ENCODE peak calls at places on chromosomes 16 and 17, in ten cellular contexts. One of them, this sample, is unnamed. For H3K36me3, the result is how much of the 10 kb centered on the place peaks cover.

GRCh38 chr17:34750004-34750403 is 170.6 kb downstream of the TMEM132E start:
- DNase-seq in spleen: no peak
- DNase-seq in body of pancreas: no peak
- DNase-seq in CD8-positive, alpha-beta T cell: no peak
- DNase-seq in neural progenitor cell: no peak
- DNase-seq in endodermal cell: no peak
- DNase-seq in left lung: no peak
- DNase-seq in small intestine: peak
- DNase-seq in thoracic aorta: no peak
- DNase-seq in prostate gland: no peak
- DNase-seq in this sample: no peak

GRCh38 chr17:78583091-78583490 is 5.9 kb upstream of the DNAH17 start:
- DNase-seq in CD8-positive, alpha-beta T cell: no peak
- DNase-seq in spleen: peak
- DNase-seq in thoracic aorta: no peak
- DNase-seq in small intestine: peak
- DNase-seq in prostate gland: no peak
- DNase-seq in endodermal cell: peak
- DNase-seq in left lung: no peak
- DNase-seq in neural progenitor cell: peak
- DNase-seq in body of pancreas: no peak
- DNase-seq in this sample: no peak

GRCh38 chr16:85398050-85398451 is 215.1 kb upstream of the GSE1 start:
- DNase-seq in body of pancreas: peak
- DNase-seq in spleen: peak
- DNase-seq in left lung: peak
- DNase-seq in small intestine: no peak
- DNase-seq in thoracic aorta: no peak
- DNase-seq in prostate gland: no peak
- DNase-seq in endodermal cell: no peak
- DNase-seq in CD8-positive, alpha-beta T cell: no peak
- DNase-seq in neural progenitor cell: no peak
- DNase-seq in this sample: no peak

GRCh38 chr17:76529643-76530488 is 7.6 kb downstream of the CYGB start:
- DNase-seq in endodermal cell: peak
- DNase-seq in CD8-positive, alpha-beta T cell: no peak
- DNase-seq in spleen: peak
- DNase-seq in left lung: peak
- DNase-seq in thoracic aorta: peak
- DNase-seq in prostate gland: no peak
- DNase-seq in neural progenitor cell: peak
- DNase-seq in body of pancreas: peak
- DNase-seq in small intestine: no peak
- DNase-seq in this sample: no peak

GRCh38 chr17:82750241-82750905 is 1.5 kb upstream of the TBCD start:
- DNase-seq in prostate gland: no peak
- DNase-seq in spleen: no peak
- DNase-seq in CD8-positive, alpha-beta T cell: no peak
- DNase-seq in neural progenitor cell: peak
- DNase-seq in body of pancreas: no peak
- DNase-seq in small intestine: no peak
- DNase-seq in left lung: no peak
- DNase-seq in endodermal cell: peak
- DNase-seq in thoracic aorta: no peak
- DNase-seq in this sample: peak

GRCh38 chr17:57906910-57907309 is 48.3 kb downstream of the CUEDC1 start:
- DNase-seq in body of pancreas: no peak
- DNase-seq in CD8-positive, alpha-beta T cell: no peak
- DNase-seq in neural progenitor cell: peak
- DNase-seq in endodermal cell: peak
- DNase-seq in small intestine: no peak
- DNase-seq in left lung: no peak
- DNase-seq in spleen: no peak
- DNase-seq in thoracic aorta: no peak
- DNase-seq in prostate gland: no peak
- DNase-seq in this sample: no peak

GRCh38 chr17:77892469-77893143 is 65.9 kb upstream of the TNRC6C start:
- DNase-seq in endodermal cell: peak
- DNase-seq in thoracic aorta: no peak
- DNase-seq in neural progenitor cell: peak
- DNase-seq in prostate gland: no peak
- DNase-seq in left lung: no peak
- DNase-seq in small intestine: no peak
- DNase-seq in CD8-positive, alpha-beta T cell: no peak
- DNase-seq in body of pancreas: no peak
- DNase-seq in spleen: peak
- DNase-seq in this sample: no peak

GRCh38 chr17:31310260-31310659 is 3.6 kb downstream of the EVI2B start:
- DNase-seq in body of pancreas: no peak
- DNase-seq in left lung: no peak
- DNase-seq in endodermal cell: no peak
- DNase-seq in small intestine: no peak
- DNase-seq in spleen: no peak
- DNase-seq in CD8-positive, alpha-beta T cell: peak
- DNase-seq in thoracic aorta: no peak
- DNase-seq in prostate gland: no peak
- DNase-seq in neural progenitor cell: no peak
- DNase-seq in this sample: peak

GRCh38 chr16:84992700-84993075 is 18.6 kb downstream of the ZDHHC7 start:
- DNase-seq in prostate gland: no peak
- DNase-seq in neural progenitor cell: no peak
- DNase-seq in body of pancreas: no peak
- DNase-seq in spleen: no peak
- DNase-seq in small intestine: no peak
- DNase-seq in left lung: no peak
- DNase-seq in CD8-positive, alpha-beta T cell: no peak
- DNase-seq in thoracic aorta: no peak
- DNase-seq in endodermal cell: no peak
- DNase-seq in this sample: no peak

DNA sequence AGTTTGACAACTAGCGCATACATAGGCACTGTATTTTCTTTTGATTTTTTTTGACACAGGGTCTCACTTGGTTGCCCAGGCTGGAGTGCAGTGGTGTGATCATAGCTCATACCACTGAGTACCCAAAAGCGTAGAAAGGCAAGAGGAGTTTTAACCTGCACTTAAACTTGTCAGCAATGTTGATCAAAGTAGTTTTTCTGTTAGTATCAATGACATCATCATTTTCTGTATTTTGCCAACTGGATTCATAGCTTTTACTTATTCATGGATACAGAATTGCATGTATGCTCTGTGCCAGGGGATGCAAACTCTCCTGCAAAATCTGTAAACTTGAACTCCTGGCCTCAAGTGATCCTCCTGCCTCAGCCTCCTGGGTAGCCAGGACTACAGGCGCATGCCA is 55.9 kb upstream of the ATP2A3 start:
- DNase-seq in spleen: no peak
- DNase-seq in prostate gland: no peak
- DNase-seq in thoracic aorta: no peak
- DNase-seq in small intestine: no peak
- DNase-seq in body of pancreas: no peak
- DNase-seq in endodermal cell: no peak
- DNase-seq in left lung: no peak
- DNase-seq in neural progenitor cell: no peak
- DNase-seq in CD8-positive, alpha-beta T cell: no peak
- DNase-seq in this sample: no peak
- H3K36me3 ChIP-seq in spleen: half or more
- H3K36me3 ChIP-seq in prostate gland: under half
- H3K36me3 ChIP-seq in thoracic aorta: half or more
- H3K36me3 ChIP-seq in small intestine: under half
- H3K36me3 ChIP-seq in body of pancreas: under half
- H3K36me3 ChIP-seq in endodermal cell: half or more
- H3K36me3 ChIP-seq in left lung: under half
- H3K36me3 ChIP-seq in neural progenitor cell: under half
- H3K36me3 ChIP-seq in CD8-positive, alpha-beta T cell: half or more
- H3K36me3 ChIP-seq in this sample: half or more

GRCh38 chr16:67539271-67539670 is 10.6 kb downstream of the RIPOR1 start:
- DNase-seq in body of pancreas: no peak
- DNase-seq in left lung: no peak
- DNase-seq in CD8-positive, alpha-beta T cell: no peak
- DNase-seq in small intestine: no peak
- DNase-seq in endodermal cell: no peak
- DNase-seq in thoracic aorta: no peak
- DNase-seq in spleen: no peak
- DNase-seq in neural progenitor cell: no peak
- DNase-seq in prostate gland: no peak
- DNase-seq in this sample: no peak

GRCh38 chr16:67541391-67542263 is 13.0 kb downstream of the RIPOR1 start:
- DNase-seq in spleen: no peak
- DNase-seq in body of pancreas: peak
- DNase-seq in endodermal cell: no peak
- DNase-seq in neural progenitor cell: no peak
- DNase-seq in small intestine: no peak
- DNase-seq in CD8-positive, alpha-beta T cell: no peak
- DNase-seq in prostate gland: no peak
- DNase-seq in left lung: no peak
- DNase-seq in thoracic aorta: no peak
- DNase-seq in this sample: no peak

GRCh38 chr16:67538666-67539101 is 10.1 kb downstream of the RIPOR1 start:
- DNase-seq in endodermal cell: peak
- DNase-seq in CD8-positive, alpha-beta T cell: no peak
- DNase-seq in left lung: no peak
- DNase-seq in spleen: no peak
- DNase-seq in body of pancreas: no peak
- DNase-seq in prostate gland: no peak
- DNase-seq in small intestine: peak
- DNase-seq in thoracic aorta: no peak
- DNase-seq in neural progenitor cell: peak
- DNase-seq in this sample: no peak

GRCh38 chr16:67540756-67541155 is 12.1 kb downstream of the RIPOR1 start:
- DNase-seq in left lung: no peak
- DNase-seq in body of pancreas: no peak
- DNase-seq in prostate gland: no peak
- DNase-seq in CD8-positive, alpha-beta T cell: no peak
- DNase-seq in endodermal cell: no peak
- DNase-seq in small intestine: no peak
- DNase-seq in thoracic aorta: no peak
- DNase-seq in neural progenitor cell: no peak
- DNase-seq in spleen: no peak
- DNase-seq in this sample: no peak

GRCh38 chr16:67539691-67540635 is 11.3 kb downstream of the RIPOR1 start:
- DNase-seq in prostate gland: no peak
- DNase-seq in endodermal cell: no peak
- DNase-seq in small intestine: no peak
- DNase-seq in left lung: no peak
- DNase-seq in spleen: no peak
- DNase-seq in CD8-positive, alpha-beta T cell: no peak
- DNase-seq in body of pancreas: no peak
- DNase-seq in neural progenitor cell: no peak
- DNase-seq in thoracic aorta: no peak
- DNase-seq in this sample: no peak
- H3K36me3 ChIP-seq in prostate gland: under half
- H3K36me3 ChIP-seq in endodermal cell: under half
- H3K36me3 ChIP-seq in small intestine: under half
- H3K36me3 ChIP-seq in left lung: under half
- H3K36me3 ChIP-seq in spleen: half or more
- H3K36me3 ChIP-seq in CD8-positive, alpha-beta T cell: under half
- H3K36me3 ChIP-seq in body of pancreas: under half
- H3K36me3 ChIP-seq in neural progenitor cell: under half
- H3K36me3 ChIP-seq in thoracic aorta: under half
- H3K36me3 ChIP-seq in this sample: under half

GRCh38 chr16:68344252-68344651 is 33.4 kb downstream of the PRMT7 start:
- DNase-seq in thoracic aorta: no peak
- DNase-seq in small intestine: no peak
- DNase-seq in CD8-positive, alpha-beta T cell: no peak
- DNase-seq in neural progenitor cell: no peak
- DNase-seq in endodermal cell: no peak
- DNase-seq in prostate gland: no peak
- DNase-seq in body of pancreas: no peak
- DNase-seq in spleen: peak
- DNase-seq in left lung: no peak
- DNase-seq in this sample: no peak
- H3K36me3 ChIP-seq in thoracic aorta: under half
- H3K36me3 ChIP-seq in small intestine: under half
- H3K36me3 ChIP-seq in CD8-positive, alpha-beta T cell: under half
- H3K36me3 ChIP-seq in neural progenitor cell: under half
- H3K36me3 ChIP-seq in endodermal cell: half or more
- H3K36me3 ChIP-seq in prostate gland: under half
- H3K36me3 ChIP-seq in body of pancreas: under half
- H3K36me3 ChIP-seq in spleen: half or more
- H3K36me3 ChIP-seq in left lung: under half
- H3K36me3 ChIP-seq in this sample: half or more

DNA sequence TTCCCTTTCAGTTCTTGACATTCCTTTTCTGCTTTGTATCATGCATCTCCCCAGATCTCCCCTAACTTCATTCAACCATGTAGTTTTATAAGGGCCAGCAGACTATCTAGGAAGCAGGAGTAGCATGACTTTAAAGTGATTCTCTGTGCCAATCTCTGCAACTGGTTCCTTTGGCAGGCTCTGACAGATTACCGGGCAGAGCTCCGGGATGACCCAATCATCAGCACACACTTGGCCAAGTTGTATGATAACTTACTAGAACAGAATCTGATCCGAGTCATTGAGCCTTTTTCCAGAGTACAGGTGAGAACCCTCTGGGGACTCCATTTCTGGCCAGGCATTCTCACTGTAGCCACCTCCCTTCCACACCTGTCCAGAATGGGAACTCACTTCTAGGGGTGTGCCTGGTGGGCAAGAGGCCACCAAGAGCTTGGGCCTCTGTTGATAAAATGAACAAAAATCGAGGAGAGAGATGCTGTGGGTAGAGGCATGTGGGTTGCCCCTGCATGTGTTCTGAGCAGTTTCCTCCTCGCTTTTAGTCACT is 7.6 kb upstream of the CDK5R1 start:
- DNase-seq in left lung: no peak
- DNase-seq in thoracic aorta: no peak
- DNase-seq in small intestine: no peak
- DNase-seq in neural progenitor cell: no peak
- DNase-seq in body of pancreas: no peak
- DNase-seq in prostate gland: no peak
- DNase-seq in CD8-positive, alpha-beta T cell: no peak
- DNase-seq in spleen: no peak
- DNase-seq in endodermal cell: no peak
- DNase-seq in this sample: no peak
- H3K36me3 ChIP-seq in left lung: under half
- H3K36me3 ChIP-seq in thoracic aorta: half or more
- H3K36me3 ChIP-seq in small intestine: under half
- H3K36me3 ChIP-seq in neural progenitor cell: under half
- H3K36me3 ChIP-seq in body of pancreas: half or more
- H3K36me3 ChIP-seq in prostate gland: under half
- H3K36me3 ChIP-seq in CD8-positive, alpha-beta T cell: half or more
- H3K36me3 ChIP-seq in spleen: half or more
- H3K36me3 ChIP-seq in endodermal cell: half or more
- H3K36me3 ChIP-seq in this sample: under half

This sample was measured in naive thymus-derived CD4-positive, alpha-beta T cell.